ENCODE peak calls at places on chromosome 12, in nine cellular contexts. X is ovary, A is cardiac fibroblast, U is MG63, R is HepG2, W is adipocyte, Z is OCI-LY7, N is dorsolateral prefrontal cortex, F is lower lobe of right lung. O is an unnamed sample.

GRCh38 chr12:6662906-6663742 is at the start of gene ING4:
- DNase-seq in R (peak; percentile 99), Z (peak; percentile 100), U (peak; percentile 98), X (peak; percentile 98), N (peak; percentile 99), F (peak; percentile 98), W (peak; percentile 99), A (peak; percentile 100), O (peak; percentile 100)

GRCh38 chr12:112937741-112938719 is at the start of gene OAS3:
- DNase-seq in A (peak; percentile 84), Z (peak; percentile 49), U (peak; percentile 87), N (peak; percentile 62), W (peak; percentile 75), F (peak; percentile 96), X (peak; percentile 91), R (peak; percentile 77), O (peak; percentile 49)

GRCh38 chr12:45357547-45358417 is 141.9 kb downstream of the ANO6 start:
- DNase-seq in U (peak; percentile 17), F (no peak), Z (no peak), W (peak; percentile 55), N (no peak), A (peak; percentile 76), R (peak; percentile 6), X (peak; percentile 79), O (peak; percentile 56)

GRCh38 chr12:21788089-21788983 is 13.8 kb upstream of the KCNJ8 start:
- DNase-seq in U (no peak), Z (no peak), X (no peak), R (no peak), A (no peak), W (no peak), F (no peak), N (no peak), O (no peak)

GRCh38 chr12:15887043-15887817 is 5.0 kb downstream of the STRAP start:
- DNase-seq in Z (no peak), N (no peak), R (no peak), U (no peak), A (no peak), W (no peak), F (no peak), X (no peak), O (no peak)

GRCh38 chr12:3456809-3457208 is 34.2 kb upstream of the PRMT8 start:
- DNase-seq in X (no peak), R (peak; percentile 5), N (no peak), Z (no peak), F (no peak), W (no peak), A (no peak), U (no peak), O (no peak)

GRCh38 chr12:57239587-57240068 is 10.1 kb downstream of the SHMT2 start:
- DNase-seq in F (no peak), W (no peak), X (peak; percentile 24), U (no peak), A (no peak), R (no peak), N (no peak), Z (no peak), O (no peak)

GRCh38 chr12:66361703-66362102 is 59.4 kb downstream of the HELB start:
- DNase-seq in N (no peak), F (no peak), Z (no peak), U (no peak), A (no peak), W (no peak), X (no peak), R (no peak), O (no peak)

GRCh38 chr12:24393105-24393504 is 443.6 kb upstream of the SOX5 start:
- DNase-seq in N (no peak), R (no peak), W (no peak), F (no peak), A (no peak), Z (no peak), X (no peak), U (no peak), O (no peak)

GRCh38 chr12:122145505-122146330 is 28.3 kb downstream of the IL31 start:
- DNase-seq in A (no peak), U (no peak), X (no peak), N (no peak), W (no peak), F (no peak), Z (no peak), R (no peak), O (no peak)

GRCh38 chr12:31002999-31003398 is 70.7 kb upstream of the DDX11 start:
- DNase-seq in W (peak; percentile 27), Z (no peak), F (peak; percentile 19), A (no peak), R (no peak), N (no peak), U (peak; percentile 61), X (peak; percentile 12), O (no peak)

GRCh38 chr12:124762791-124763593 is 100.7 kb downstream of the SCARB1 start:
- DNase-seq in Z (no peak), X (no peak), F (no peak), W (no peak), N (no peak), R (no peak), U (no peak), A (peak; percentile 42), O (no peak)

DNA sequence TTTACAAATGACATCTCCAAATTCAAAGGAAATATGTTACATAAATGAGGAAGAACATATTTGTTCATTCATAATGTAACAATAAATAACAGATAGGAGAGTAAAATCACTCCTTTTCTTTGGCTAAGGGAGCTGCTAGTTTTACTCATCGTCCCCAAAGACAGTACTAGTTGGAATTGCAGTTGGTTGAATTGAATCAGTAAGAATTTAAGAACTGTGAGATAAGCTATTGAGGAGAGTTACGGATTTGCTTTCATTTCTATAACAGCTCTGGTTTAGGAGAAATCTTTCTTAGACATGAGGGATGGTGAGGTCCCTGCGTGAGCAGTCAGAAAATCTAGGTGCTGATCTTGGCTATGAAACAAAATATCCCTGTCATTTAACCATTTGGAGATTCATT is 402.8 kb downstream of the AEBP2 start:
- DNase-seq in U (no peak), N (no peak), R (no peak), X (no peak), Z (no peak), A (peak; percentile 37), W (no peak), F (no peak), O (no peak)
- H3K4me3 ChIP-seq in U (no peak overlapping the region), N (no peak overlapping the region), R (no peak overlapping the region), X (no peak overlapping the region), Z (no peak overlapping the region), A (no peak overlapping the region), W (peak overlapping the region; percentile 66), F (no peak overlapping the region), O (no peak overlapping the region)

GRCh38 chr12:123388948-123389559 is 5.1 kb downstream of the KMT5A start:
- DNase-seq in Z (no peak), F (no peak), R (no peak), N (no peak), U (no peak), A (no peak), X (no peak), W (no peak), O (no peak)

GRCh38 chr12:123388218-123388947 is 4.5 kb downstream of the KMT5A start:
- DNase-seq in X (peak; percentile 86), F (peak; percentile 82), U (peak; percentile 84), A (peak; percentile 75), Z (peak; percentile 83), W (peak; percentile 91), R (peak; percentile 58), N (peak; percentile 81), O (peak; percentile 62)

GRCh38 chr12:123389560-123390351 is 5.8 kb downstream of the KMT5A start:
- DNase-seq in F (peak; percentile 86), R (peak; percentile 45), W (peak; percentile 50), A (peak; percentile 22), N (peak; percentile 55), Z (peak; percentile 43), U (peak; percentile 58), X (peak; percentile 60), O (no peak)

GRCh38 chr12:123384994-123385376 is 1.1 kb downstream of the KMT5A start:
- DNase-seq in N (no peak), U (no peak), W (peak; percentile 73), F (no peak), Z (no peak), A (peak; percentile 65), X (no peak), R (no peak), O (peak; percentile 77)

GRCh38 chr12:123387508-123388217 is 3.7 kb downstream of the KMT5A start:
- DNase-seq in F (no peak), Z (peak; percentile 49), X (no peak), U (no peak), W (no peak), R (no peak), N (no peak), A (no peak), O (no peak)
- H3K4me3 ChIP-seq in F (peak overlapping the region; percentile 65), Z (peak overlapping the region; percentile 80), X (no peak overlapping the region), U (peak overlapping the region; percentile 59), W (peak overlapping the region; percentile 79), R (peak overlapping the region; percentile 81), N (peak overlapping the region; percentile 58), A (peak overlapping the region; percentile 64), O (peak overlapping the region; percentile 63)

GRCh38 chr12:115404761-115405470 is 720.9 kb upstream of the TBX3 start:
- DNase-seq in Z (no peak), N (no peak), A (peak; percentile 83), R (peak; percentile 43), F (no peak), W (peak; percentile 72), U (peak; percentile 22), X (no peak), O (peak; percentile 88)
- H3K4me3 ChIP-seq in Z (no peak overlapping the region), N (no peak overlapping the region), A (no peak overlapping the region), R (no peak overlapping the region), F (no peak overlapping the region), W (peak overlapping the region; percentile 16), U (no peak overlapping the region), X (no peak overlapping the region), O (no peak overlapping the region)

GRCh38 chr12:95993907-95994306 is 2.2 kb downstream of the HAL start:
- DNase-seq in A (no peak), Z (no peak), X (no peak), F (no peak), N (no peak), W (no peak), R (no peak), U (no peak), O (no peak)
- H3K4me3 ChIP-seq in A (no peak overlapping the region), Z (no peak overlapping the region), X (no peak overlapping the region), F (no peak overlapping the region), N (no peak overlapping the region), W (no peak overlapping the region), R (no peak overlapping the region), U (no peak overlapping the region), O (no peak overlapping the region)

GRCh38 chr12:109250523-109250922 is 58.6 kb downstream of the FOXN4 start:
- DNase-seq in N (no peak), U (no peak), X (no peak), A (no peak), W (no peak), F (no peak), Z (no peak), R (no peak), O (no peak)

GRCh38 chr12:109241936-109242335 is 67.1 kb downstream of the FOXN4 start:
- DNase-seq in W (no peak), F (no peak), X (peak; percentile 4), Z (no peak), R (no peak), N (no peak), A (no peak), U (no peak), O (no peak)

GRCh38 chr12:109247831-109248654 is 61.0 kb downstream of the FOXN4 start:
- DNase-seq in W (no peak), U (no peak), A (no peak), X (peak; percentile 31), N (no peak), F (no peak), R (peak; percentile 75), Z (no peak), O (no peak)

GRCh38 chr12:109244043-109244442 is 65.0 kb downstream of the FOXN4 start:
- DNase-seq in X (no peak), F (no peak), Z (no peak), U (no peak), N (no peak), A (no peak), R (no peak), W (no peak), O (no peak)

GRCh38 chr12:109246221-109246620 is 62.9 kb downstream of the FOXN4 start:
- DNase-seq in F (no peak), A (no peak), X (peak; percentile 18), Z (no peak), N (no peak), R (no peak), W (no peak), U (no peak), O (no peak)
- H3K4me3 ChIP-seq in F (no peak overlapping the region), A (no peak overlapping the region), X (no peak overlapping the region), Z (no peak overlapping the region), N (no peak overlapping the region), R (no peak overlapping the region), W (no peak overlapping the region), U (no peak overlapping the region), O (no peak overlapping the region)

O was measured in fibroblast of pulmonary artery.